ENCODE peak calls at places on chromosome 1, in six cellular contexts. T is cardiac muscle cell, Z is endothelial cell, G is nephron progenitor cell, F is fibroblast of pulmonary artery, O is kidney epithelial cell. C is an unnamed sample.

GRCh38 chr1:47507921-47508894 is 70.4 kb downstream of the FOXD2 start:
- DNase-seq in F (no peak), T (peak; percentile 62), G (peak; percentile 64), O (no peak), Z (peak; percentile 18), C (peak; percentile 16)

GRCh38 chr1:119361205-119361604 is 7.4 kb upstream of the HAO2 start:
- DNase-seq in T (no peak), O (no peak), Z (no peak), G (no peak), F (no peak), C (no peak)

GRCh38 chr1:220409751-220410370 is 118.1 kb upstream of the MARK1 start:
- DNase-seq in T (no peak), O (no peak), G (no peak), Z (no peak), F (no peak), C (no peak)

GRCh38 chr1:38670544-38671122 is 188.9 kb downstream of the RRAGC start:
- DNase-seq in Z (no peak), F (no peak), G (no peak), T (no peak), O (no peak), C (no peak)

GRCh38 chr1:149977345-149977744 is 33.2 kb downstream of the OTUD7B start:
- DNase-seq in Z (no peak), T (no peak), O (no peak), F (no peak), G (no peak), C (no peak)

GRCh38 chr1:36350659-36351171 is 27.3 kb upstream of the EVA1B start:
- DNase-seq in O (no peak), Z (no peak), T (no peak), F (peak; percentile 76), G (no peak), C (no peak)

GRCh38 chr1:2540816-2541492 is 10.9 kb upstream of the HES5 start:
- DNase-seq in G (peak; percentile 67), F (no peak), O (no peak), T (peak; percentile 27), Z (no peak), C (no peak)

GRCh38 chr1:225464851-225465792 is 37.3 kb upstream of the LBR start:
- DNase-seq in Z (no peak), O (no peak), F (no peak), T (no peak), G (peak; percentile 51), C (no peak)

GRCh38 chr1:228213917-228214808 is 6.3 kb downstream of the OBSCN start:
- DNase-seq in O (no peak), G (no peak), F (no peak), T (no peak), Z (no peak), C (no peak)

GRCh38 chr1:96843196-96843595 is 121.6 kb downstream of the PTBP2 start:
- DNase-seq in O (peak; percentile 2), G (no peak), T (no peak), Z (no peak), F (peak; percentile 74), C (no peak)

GRCh38 chr1:228490120-228491078 is 3.2 kb downstream of the RNF187 start:
- DNase-seq in G (no peak), Z (no peak), O (peak; percentile 16), T (no peak), F (peak; percentile 27), C (no peak)

GRCh38 chr1:219812491-219813221 is 115.7 kb downstream of the SLC30A10 start:
- DNase-seq in Z (peak; percentile 53), T (peak; percentile 87), O (peak; percentile 39), G (peak; percentile 45), F (peak; percentile 82), C (peak; percentile 34)

GRCh38 chr1:183871142-183871541 is 66.2 kb downstream of the RGL1 start:
- DNase-seq in F (peak; percentile 97), T (no peak), Z (peak; percentile 18), O (peak; percentile 41), G (no peak), C (no peak)

GRCh38 chr1:231242516-231243198 is 1.6 kb downstream of the GNPAT start:
- DNase-seq in T (no peak), F (peak; percentile 44), Z (no peak), G (no peak), O (no peak), C (no peak)

DNA sequence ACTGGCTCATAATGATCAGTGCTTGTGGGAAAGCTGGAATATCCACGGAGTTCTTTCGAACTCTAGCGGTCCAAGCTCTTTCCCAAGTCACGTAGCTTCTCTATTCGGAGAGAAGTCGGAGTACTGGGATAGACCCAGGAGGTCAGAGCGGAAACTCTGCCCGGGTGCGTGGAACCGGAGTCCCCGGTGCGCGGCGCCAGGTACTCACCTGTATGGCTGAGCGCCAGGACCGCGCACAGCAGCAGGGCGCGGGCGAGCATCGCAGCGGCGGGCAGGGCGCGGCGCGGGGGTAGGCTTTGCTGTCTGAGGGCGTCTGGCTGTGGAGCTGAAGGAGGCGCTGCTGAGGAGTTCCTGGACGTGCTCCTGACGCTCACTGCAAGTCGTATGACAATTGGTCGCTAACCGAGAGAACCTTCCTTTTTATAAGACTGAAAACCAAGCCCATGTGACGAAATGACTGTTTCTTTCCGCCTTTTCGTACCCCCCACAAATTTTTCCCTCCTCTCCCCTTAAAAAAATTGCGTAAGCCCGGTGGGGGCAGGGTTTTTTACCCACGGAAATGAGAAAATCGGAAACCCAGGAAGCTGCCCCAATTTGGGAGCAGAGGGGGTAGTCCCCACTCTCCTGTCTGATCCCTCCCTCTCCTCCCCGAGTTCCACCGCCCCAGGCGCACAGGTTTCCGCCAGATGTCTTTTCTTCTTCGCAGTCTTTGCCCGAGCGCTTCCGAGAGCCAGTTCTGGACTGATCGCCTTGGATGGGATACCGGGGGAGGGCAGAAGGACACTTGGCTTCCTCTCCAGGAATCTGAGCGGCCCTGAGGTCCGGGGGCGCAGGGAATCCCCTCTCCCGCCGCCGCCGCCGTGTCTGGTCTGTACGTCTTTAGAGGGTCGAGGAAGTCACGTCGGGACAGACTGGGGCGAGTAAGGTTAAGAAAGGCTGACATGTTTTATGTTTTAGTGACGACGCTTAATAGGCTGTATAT is at the start of gene PTGS2:
- DNase-seq in T (peak; percentile 69), G (peak; percentile 74), F (peak; percentile 98), Z (peak; percentile 79), O (peak; percentile 77), C (peak; percentile 63)
- TF ChIP-seq CTCF in T (peak; percentile 69), G (peak; percentile 34), F (peak; percentile 57), Z (no peak), O (peak; percentile 64), C (peak; percentile 65)

GRCh38 chr1:192730206-192730605 is 78.6 kb upstream of the RGS2 start:
- DNase-seq in T (no peak), F (peak; percentile 59), G (no peak), O (no peak), Z (no peak), C (no peak)

GRCh38 chr1:192735298-192735697 is 73.5 kb upstream of the RGS2 start:
- DNase-seq in Z (no peak), F (no peak), O (no peak), G (no peak), T (no peak), C (no peak)

GRCh38 chr1:192737311-192737710 is 71.5 kb upstream of the RGS2 start:
- DNase-seq in F (no peak), G (no peak), Z (no peak), T (no peak), O (no peak), C (no peak)

GRCh38 chr1:192729500-192729899 is 79.3 kb upstream of the RGS2 start:
- DNase-seq in Z (no peak), F (no peak), O (no peak), G (no peak), T (no peak), C (no peak)

DNA sequence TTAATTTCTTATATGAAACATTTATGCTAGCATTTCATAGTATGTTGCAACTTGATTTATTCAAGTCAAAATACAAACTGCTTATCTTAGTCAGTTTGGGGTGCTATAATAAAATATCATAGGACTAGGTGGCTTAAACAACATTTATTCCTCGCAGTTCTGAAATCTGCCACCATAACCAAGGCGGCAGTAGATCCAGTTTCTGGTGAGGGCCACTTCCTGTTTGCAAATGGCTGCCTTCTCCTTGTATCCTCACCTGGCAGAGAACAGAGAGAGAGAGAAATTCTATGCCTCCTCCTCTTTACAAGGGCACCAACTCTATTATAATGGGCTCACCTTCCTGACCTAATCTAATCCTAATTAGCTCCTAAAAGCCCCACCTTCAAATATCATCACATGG is 76.1 kb upstream of the RGS2 start:
- DNase-seq in O (no peak), F (no peak), G (no peak), T (no peak), Z (no peak), C (no peak)
- TF ChIP-seq CTCF in O (peak; percentile 18), F (peak; percentile 6), G (no peak), T (no peak), Z (peak; percentile 42), C (peak; percentile 31)

GRCh38 chr1:166839600-166840308 is 479 bp downstream of the POGK start:
- DNase-seq in T (peak; percentile 75), G (peak; percentile 64), F (peak; percentile 16), Z (peak; percentile 46), O (no peak), C (peak; percentile 23)
- TF ChIP-seq CTCF in T (peak; percentile 23), G (no peak), F (peak; percentile 21), Z (no peak), O (peak; percentile 46), C (peak; percentile 42)

DNA sequence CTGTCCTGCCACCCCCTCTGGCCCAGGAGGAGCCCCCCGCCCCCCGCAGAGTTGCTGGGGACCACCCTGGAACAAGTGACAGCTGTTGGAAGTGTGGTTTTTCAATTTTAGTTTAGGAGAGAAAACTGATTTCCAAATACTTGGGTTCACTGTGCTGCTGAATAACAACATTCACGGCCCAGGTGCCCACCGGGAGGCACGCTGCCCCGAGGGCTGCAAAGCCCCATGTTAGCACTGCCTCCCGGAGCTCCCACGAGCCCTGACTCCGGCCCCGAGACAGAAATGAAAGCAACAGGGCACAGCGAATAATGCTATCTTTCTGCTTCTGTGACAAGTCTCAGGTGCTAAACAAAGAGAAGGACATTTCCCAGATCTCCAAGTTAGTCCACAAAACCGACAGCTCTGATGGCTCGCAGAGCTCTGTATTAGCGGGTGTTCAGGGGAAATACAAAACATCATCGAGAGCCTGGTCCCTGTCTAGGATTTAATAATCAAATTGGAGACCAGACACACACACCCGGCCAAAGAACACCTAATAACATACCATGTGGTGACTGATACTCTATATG is 451.5 kb downstream of the KIF26B start:
- DNase-seq in T (peak; percentile 68), G (no peak), O (no peak), Z (no peak), F (no peak), C (no peak)
- TF ChIP-seq CTCF in T (no peak), G (no peak), O (no peak), Z (no peak), F (no peak), C (no peak)

GRCh38 chr1:207404849-207405525 is 49.1 kb upstream of the CR2 start:
- DNase-seq in O (peak; percentile 31), G (no peak), Z (no peak), F (peak; percentile 86), T (peak; percentile 73), C (no peak)
- TF ChIP-seq CTCF in O (peak; percentile 72), G (peak; percentile 80), Z (peak; percentile 64), F (peak; percentile 83), T (peak; percentile 76), C (peak; percentile 91)

GRCh38 chr1:67685067-67685557 is at the start of gene GADD45A:
- DNase-seq in Z (peak; percentile 96), T (peak; percentile 98), G (peak; percentile 97), F (peak; percentile 99), O (peak; percentile 99), C (peak; percentile 97)
- TF ChIP-seq CTCF in Z (no peak), T (no peak), G (no peak), F (no peak), O (no peak), C (no peak)